ENCODE peak calls at places on chromosomes 7 and 10, in ten cellular contexts. X is substantia nigra; Z is HTR-8/SVneo; I is foreskin fibroblast; K is AG09309; L is mammary epithelial cell; N is NCI-H1092; W is AG20443; T is stimulated activated CD4-positive, alpha-beta T cell treated with anti-CD3 and anti-CD28 coated beads, Interleukin-1b, Interleukin-23, amount 100 ng/mL, for 24 hours; Y is GM12892. B is an unnamed sample.

GRCh38 chr10:46228076-46229071 is 58.4 kb upstream of the ANTXRL start:
- DNase-seq in X (peak), Z (peak), I (peak), K (peak), L (peak), N (no peak), W (peak), T (peak), Y (peak), B (peak)

GRCh38 chr10:21184216-21184615 is 287.1 kb upstream of the NEBL start:
- DNase-seq in X (no peak), Z (no peak), I (peak), K (no peak), L (peak), N (peak), W (no peak), T (no peak), Y (no peak), B (peak)

GRCh38 chr7:2040893-2041270 is 191.9 kb downstream of the MAD1L1 start:
- DNase-seq in X (no peak), Z (no peak), I (no peak), K (no peak), L (no peak), N (no peak), W (no peak), T (no peak), Y (no peak), B (no peak)

GRCh38 chr7:77442631-77443420 is 26.7 kb upstream of the GSAP start:
- DNase-seq in X (no peak), Z (no peak), I (peak), K (no peak), L (peak), N (no peak), W (peak), T (no peak), Y (no peak), B (peak)

GRCh38 chr10:133198206-133198605 is 31.8 kb upstream of the UTF1 start:
- DNase-seq in X (no peak), Z (no peak), I (no peak), K (no peak), L (no peak), N (no peak), W (no peak), T (no peak), Y (no peak), B (no peak)

GRCh38 chr10:60818134-60818770 is 40.0 kb downstream of the CDK1 start:
- DNase-seq in X (no peak), Z (no peak), I (peak), K (peak), L (no peak), N (no peak), W (peak), T (no peak), Y (no peak), B (no peak)

GRCh38 chr10:91880310-91880709 is 29.0 kb downstream of the FGFBP3 start:
- DNase-seq in X (no peak), Z (no peak), I (peak), K (no peak), L (peak), N (no peak), W (peak), T (no peak), Y (no peak), B (peak)

GRCh38 chr7:79050592-79050991 is 402.9 kb downstream of the MAGI2 start:
- DNase-seq in X (peak), Z (peak), I (peak), K (peak), L (peak), N (no peak), W (no peak), T (no peak), Y (no peak), B (peak)

GRCh38 chr10:3779146-3779707 is 5.8 kb downstream of the KLF6 start:
- DNase-seq in X (no peak), Z (no peak), I (peak), K (no peak), L (peak), N (no peak), W (no peak), T (no peak), Y (no peak), B (peak)

GRCh38 chr10:61179734-61180133 is 235.7 kb upstream of the RHOBTB1 start:
- DNase-seq in X (no peak), Z (no peak), I (no peak), K (no peak), L (no peak), N (no peak), W (no peak), T (no peak), Y (no peak), B (no peak)

GRCh38 chr7:19317461-19317860 is 172.2 kb upstream of the FERD3L start:
- DNase-seq in X (no peak), Z (no peak), I (peak), K (no peak), L (no peak), N (no peak), W (no peak), T (no peak), Y (no peak), B (peak)

GRCh38 chr7:159008055-159008405 is 136.6 kb downstream of the VIPR2 start:
- DNase-seq in X (no peak), Z (no peak), I (no peak), K (no peak), L (no peak), N (peak), W (no peak), T (no peak), Y (no peak), B (no peak)

GRCh38 chr7:55174456-55174855 is 155.6 kb downstream of the EGFR start:
- DNase-seq in X (no peak), Z (no peak), I (no peak), K (no peak), L (no peak), N (no peak), W (no peak), T (no peak), Y (no peak), B (no peak)

B was measured in epithelial cell of esophagus.